ENCODE peak calls at places on chromosomes 1 and 21, in seven cellular contexts. B is nephron progenitor cell, J is hepatocyte, Y is anterior cingulate cortex, T is astrocyte, G is SHP77, D is IMR-90. N is an unnamed sample.

GRCh38 chr1:119784127-119784781 is 15.5 kb upstream of the HMGCS2 start:
- DNase-seq in J (no peak), T (no peak), B (no peak), G (no peak), D (no peak), Y (no peak), N (no peak)

GRCh38 chr1:230139306-230139705 is 72.3 kb downstream of the GALNT2 start:
- DNase-seq in Y (no peak), J (no peak), B (no peak), T (no peak), G (no peak), D (no peak), N (peak; percentile 7)

GRCh38 chr1:67735806-67736627 is 51.0 kb downstream of the GADD45A start:
- DNase-seq in J (peak; percentile 62), G (peak; percentile 81), T (peak; percentile 96), Y (peak; percentile 69), D (peak; percentile 96), B (peak; percentile 9), N (peak; percentile 59)

GRCh38 chr1:44677201-44677520 is 2.6 kb downstream of the ARMH1 start:
- DNase-seq in Y (no peak), D (peak; percentile 53), J (peak; percentile 41), B (no peak), T (peak; percentile 62), G (peak; percentile 48), N (peak; percentile 27)

GRCh38 chr1:244861683-244862082 is 2.7 kb downstream of the HNRNPU start:
- DNase-seq in Y (no peak), B (no peak), G (no peak), J (peak; percentile 15), D (no peak), T (no peak), N (no peak)

GRCh38 chr1:10774615-10775310 is 21.7 kb downstream of the CASZ1 start:
- DNase-seq in G (no peak), T (no peak), B (no peak), D (no peak), J (no peak), Y (no peak), N (no peak)

GRCh38 chr1:79133703-79134258 is 127.3 kb upstream of the ADGRL4 start:
- DNase-seq in J (no peak), T (no peak), B (no peak), D (no peak), G (no peak), Y (no peak), N (peak; percentile 42)

GRCh38 chr1:198271467-198271866 is 114.7 kb downstream of the NEK7 start:
- DNase-seq in D (no peak), G (no peak), T (no peak), B (no peak), Y (no peak), J (no peak), N (no peak)

GRCh38 chr1:169511339-169512028 is 25.7 kb upstream of the SLC19A2 start:
- DNase-seq in D (peak; percentile 89), Y (no peak), T (peak; percentile 90), G (no peak), J (no peak), B (no peak), N (peak; percentile 60)

GRCh38 chr1:222126052-222126451 is 384.2 kb upstream of the DUSP10 start:
- DNase-seq in T (no peak), D (no peak), J (peak; percentile 30), G (no peak), B (no peak), Y (no peak), N (no peak)

GRCh38 chr21:41357546-41357945 is 4.3 kb upstream of the MX2 start:
- DNase-seq in Y (no peak), J (no peak), T (no peak), B (no peak), G (no peak), D (no peak), N (no peak)

GRCh38 chr1:12177999-12178441 is 11.2 kb downstream of the TNFRSF1B start:
- DNase-seq in Y (no peak), T (peak; percentile 74), J (peak; percentile 67), G (peak; percentile 38), D (peak; percentile 93), B (no peak), N (peak; percentile 25)

GRCh38 chr1:111218947-111219346 is 8.6 kb upstream of the CHI3L2 start:
- DNase-seq in D (no peak), J (no peak), T (no peak), G (no peak), B (no peak), Y (no peak), N (no peak)

GRCh38 chr21:39845581-39846130 is 21.6 kb upstream of the PCP4 start:
- DNase-seq in G (no peak), T (peak; percentile 87), Y (no peak), D (no peak), J (peak; percentile 41), B (no peak), N (no peak)

GRCh38 chr1:170445096-170445495 is 86.9 kb upstream of the GORAB start:
- DNase-seq in B (no peak), D (peak; percentile 84), T (peak; percentile 69), G (no peak), J (no peak), Y (no peak), N (no peak)

GRCh38 chr1:110057963-110058518 is 12.4 kb downstream of the ALX3 start:
- DNase-seq in J (no peak), D (no peak), B (no peak), T (no peak), G (no peak), Y (no peak), N (no peak)

GRCh38 chr1:213530607-213531320 is 457.0 kb upstream of the PROX1 start:
- DNase-seq in T (no peak), D (no peak), B (no peak), Y (no peak), J (no peak), G (no peak), N (no peak)

GRCh38 chr1:7656821-7657220 is 114.3 kb upstream of the VAMP3 start:
- DNase-seq in T (no peak), G (no peak), D (no peak), B (no peak), Y (no peak), J (no peak), N (no peak)

GRCh38 chr1:32892368-32893197 is 6.3 kb downstream of the HPCA start:
- DNase-seq in B (peak; percentile 74), D (no peak), J (peak; percentile 59), T (no peak), G (peak; percentile 58), Y (peak; percentile 64), N (no peak)

GRCh38 chr1:10640843-10641553 is 155.4 kb downstream of the CASZ1 start:
- DNase-seq in B (no peak), Y (no peak), J (no peak), T (no peak), G (no peak), D (no peak), N (no peak)

GRCh38 chr1:9166289-9167235 is 37.7 kb upstream of the GPR157 start:
- DNase-seq in G (no peak), B (no peak), T (peak; percentile 87), D (peak; percentile 89), J (no peak), Y (no peak), N (no peak)

GRCh38 chr21:16117851-16118592 is 388.2 kb downstream of the USP25 start:
- DNase-seq in G (no peak), Y (no peak), D (peak; percentile 88), B (no peak), J (peak; percentile 8), T (peak; percentile 99), N (peak; percentile 62)

GRCh38 chr1:229170778-229171505 is 100.0 kb upstream of the RAB4A start:
- DNase-seq in J (no peak), G (no peak), B (no peak), D (no peak), T (no peak), Y (no peak), N (no peak)

GRCh38 chr1:17755120-17755519 is at the start of gene ACTL8:
- DNase-seq in D (no peak), J (no peak), T (no peak), B (no peak), Y (no peak), G (no peak), N (no peak)

GRCh38 chr1:6107409-6108356 is 62.0 kb downstream of the KCNAB2 start:
- DNase-seq in D (no peak), B (no peak), G (no peak), T (no peak), J (no peak), Y (no peak), N (no peak)

GRCh38 chr1:230381049-230381467 is 45.1 kb downstream of the PGBD5 start:
- DNase-seq in Y (peak; percentile 30), G (no peak), T (no peak), D (no peak), J (no peak), B (no peak), N (peak; percentile 69)

GRCh38 chr1:199290186-199290585 is 651.3 kb downstream of the PTPRC start:
- DNase-seq in B (no peak), D (peak; percentile 55), G (no peak), J (no peak), Y (no peak), T (no peak), N (no peak)

GRCh38 chr21:15003463-15004135 is 61.2 kb downstream of the NRIP1 start:
- DNase-seq in B (peak; percentile 68), G (no peak), J (no peak), Y (no peak), T (no peak), D (no peak), N (no peak)

GRCh38 chr1:109277434-109278204 is 5.3 kb downstream of the PSRC1 start:
- DNase-seq in D (peak; percentile 64), G (peak; percentile 73), T (no peak), J (peak; percentile 81), Y (peak; percentile 70), B (peak; percentile 83), N (peak; percentile 67)

GRCh38 chr1:109502368-109502851 is 7.1 kb downstream of the AMIGO1 start:
- DNase-seq in T (no peak), B (no peak), G (no peak), D (no peak), Y (no peak), J (no peak), N (no peak)

GRCh38 chr1:119136401-119136800 is 4.1 kb downstream of the WARS2 start:
- DNase-seq in B (no peak), D (peak; percentile 54), J (no peak), T (peak; percentile 47), Y (no peak), G (no peak), N (peak; percentile 30)

GRCh38 chr1:201065686-201066085 is 42.2 kb upstream of the KIF21B start:
- DNase-seq in J (no peak), B (no peak), D (no peak), Y (no peak), G (no peak), T (no peak), N (no peak)

GRCh38 chr1:207404849-207405525 is 49.1 kb upstream of the CR2 start:
- DNase-seq in J (peak; percentile 76), Y (no peak), B (no peak), D (peak; percentile 78), G (peak; percentile 47), T (peak; percentile 53), N (peak; percentile 21)

GRCh38 chr1:76669624-76670023 is 197.7 kb upstream of the ST6GALNAC5 start:
- DNase-seq in G (no peak), J (no peak), D (no peak), B (no peak), T (no peak), Y (no peak), N (no peak)

GRCh38 chr1:154819628-154820590 is 50.2 kb downstream of the KCNN3 start:
- DNase-seq in G (peak; percentile 53), J (peak; percentile 32), Y (no peak), B (peak; percentile 29), T (no peak), D (no peak), N (no peak)

GRCh38 chr1:210252621-210253041 is 20.0 kb downstream of the SERTAD4 start:
- DNase-seq in B (peak; percentile 72), J (peak; percentile 51), G (no peak), D (no peak), Y (no peak), T (no peak), N (no peak)

GRCh38 chr1:1510912-1511532 is 940 bp upstream of the ATAD3A start:
- DNase-seq in B (no peak), J (peak; percentile 30), T (peak; percentile 9), Y (no peak), G (peak; percentile 71), D (peak; percentile 2), N (no peak)

GRCh38 chr1:168942165-168942564 is 164.3 kb upstream of the ATP1B1 start:
- DNase-seq in D (no peak), J (no peak), Y (no peak), B (no peak), T (no peak), G (no peak), N (no peak)